ENCODE peak calls at places on chromosomes 5 and 9, in eight cellular contexts. One of them, this sample, is unnamed.

GRCh38 chr5:76371955-76372319 is 31.1 kb upstream of the IQGAP2 start:
- DNase-seq in uterus: no peak
- DNase-seq in endothelial cell: no peak
- DNase-seq in nephron progenitor cell: no peak
- DNase-seq in endodermal cell: no peak
- DNase-seq in OCI-LY7: no peak
- DNase-seq in HCT116: no peak
- DNase-seq in right lobe of liver: no peak
- DNase-seq in this sample: no peak

GRCh38 chr5:140966293-140967225 is at the start of gene PCDHAC2:
- DNase-seq in uterus: peak
- DNase-seq in endothelial cell: peak
- DNase-seq in nephron progenitor cell: peak
- DNase-seq in endodermal cell: peak
- DNase-seq in OCI-LY7: no peak
- DNase-seq in HCT116: peak
- DNase-seq in right lobe of liver: peak
- DNase-seq in this sample: no peak

GRCh38 chr9:83991355-83991754 is 10.8 kb downstream of the RMI1 start:
- DNase-seq in uterus: no peak
- DNase-seq in endothelial cell: no peak
- DNase-seq in nephron progenitor cell: no peak
- DNase-seq in endodermal cell: no peak
- DNase-seq in OCI-LY7: no peak
- DNase-seq in HCT116: no peak
- DNase-seq in right lobe of liver: no peak
- DNase-seq in this sample: no peak

GRCh38 chr9:93620041-93620506 is 43.7 kb downstream of the PHF2 start:
- DNase-seq in uterus: no peak
- DNase-seq in endothelial cell: no peak
- DNase-seq in nephron progenitor cell: no peak
- DNase-seq in endodermal cell: peak
- DNase-seq in OCI-LY7: no peak
- DNase-seq in HCT116: no peak
- DNase-seq in right lobe of liver: no peak
- DNase-seq in this sample: no peak

GRCh38 chr5:80566711-80567259 is 3.3 kb downstream of the ANKRD34B start:
- DNase-seq in uterus: no peak
- DNase-seq in endothelial cell: no peak
- DNase-seq in nephron progenitor cell: no peak
- DNase-seq in endodermal cell: no peak
- DNase-seq in OCI-LY7: no peak
- DNase-seq in HCT116: no peak
- DNase-seq in right lobe of liver: no peak
- DNase-seq in this sample: no peak

GRCh38 chr5:44885903-44886302 is 77.2 kb downstream of the MRPS30 start:
- DNase-seq in uterus: no peak
- DNase-seq in endothelial cell: no peak
- DNase-seq in nephron progenitor cell: no peak
- DNase-seq in endodermal cell: no peak
- DNase-seq in OCI-LY7: no peak
- DNase-seq in HCT116: no peak
- DNase-seq in right lobe of liver: no peak
- DNase-seq in this sample: peak

GRCh38 chr5:11873587-11873986 is 30.7 kb downstream of the CTNND2 start:
- DNase-seq in uterus: no peak
- DNase-seq in endothelial cell: no peak
- DNase-seq in nephron progenitor cell: no peak
- DNase-seq in endodermal cell: no peak
- DNase-seq in OCI-LY7: no peak
- DNase-seq in HCT116: no peak
- DNase-seq in right lobe of liver: no peak
- DNase-seq in this sample: no peak

GRCh38 chr5:97550164-97550563 is 367.1 kb upstream of the RIOK2 start:
- DNase-seq in uterus: no peak
- DNase-seq in endothelial cell: no peak
- DNase-seq in nephron progenitor cell: no peak
- DNase-seq in endodermal cell: no peak
- DNase-seq in OCI-LY7: no peak
- DNase-seq in HCT116: no peak
- DNase-seq in right lobe of liver: no peak
- DNase-seq in this sample: no peak

GRCh38 chr9:93041108-93041802 is 17.2 kb upstream of the SUSD3 start:
- DNase-seq in uterus: no peak
- DNase-seq in endothelial cell: no peak
- DNase-seq in nephron progenitor cell: no peak
- DNase-seq in endodermal cell: no peak
- DNase-seq in OCI-LY7: peak
- DNase-seq in HCT116: peak
- DNase-seq in right lobe of liver: no peak
- DNase-seq in this sample: peak

GRCh38 chr5:396715-397032 is 46.3 kb upstream of the EXOC3 start:
- DNase-seq in uterus: no peak
- DNase-seq in endothelial cell: no peak
- DNase-seq in nephron progenitor cell: no peak
- DNase-seq in endodermal cell: no peak
- DNase-seq in OCI-LY7: no peak
- DNase-seq in HCT116: no peak
- DNase-seq in right lobe of liver: no peak
- DNase-seq in this sample: no peak

GRCh38 chr5:159163027-159163699 is 46.2 kb downstream of the RNF145 start:
- DNase-seq in uterus: no peak
- DNase-seq in endothelial cell: no peak
- DNase-seq in nephron progenitor cell: no peak
- DNase-seq in endodermal cell: no peak
- DNase-seq in OCI-LY7: no peak
- DNase-seq in HCT116: peak
- DNase-seq in right lobe of liver: no peak
- DNase-seq in this sample: no peak

GRCh38 chr5:127957701-127958190 is 125.8 kb upstream of the SLC12A2 start:
- DNase-seq in uterus: no peak
- DNase-seq in endothelial cell: no peak
- DNase-seq in nephron progenitor cell: no peak
- DNase-seq in endodermal cell: no peak
- DNase-seq in OCI-LY7: no peak
- DNase-seq in HCT116: no peak
- DNase-seq in right lobe of liver: no peak
- DNase-seq in this sample: no peak

GRCh38 chr5:143040622-143041021 is 270.4 kb downstream of the ARHGAP26 start:
- DNase-seq in uterus: no peak
- DNase-seq in endothelial cell: no peak
- DNase-seq in nephron progenitor cell: no peak
- DNase-seq in endodermal cell: no peak
- DNase-seq in OCI-LY7: no peak
- DNase-seq in HCT116: no peak
- DNase-seq in right lobe of liver: no peak
- DNase-seq in this sample: no peak

GRCh38 chr5:131431794-131432193 is 167.9 kb downstream of the CDC42SE2 start:
- DNase-seq in uterus: no peak
- DNase-seq in endothelial cell: no peak
- DNase-seq in nephron progenitor cell: no peak
- DNase-seq in endodermal cell: no peak
- DNase-seq in OCI-LY7: no peak
- DNase-seq in HCT116: no peak
- DNase-seq in right lobe of liver: no peak
- DNase-seq in this sample: no peak

DNA sequence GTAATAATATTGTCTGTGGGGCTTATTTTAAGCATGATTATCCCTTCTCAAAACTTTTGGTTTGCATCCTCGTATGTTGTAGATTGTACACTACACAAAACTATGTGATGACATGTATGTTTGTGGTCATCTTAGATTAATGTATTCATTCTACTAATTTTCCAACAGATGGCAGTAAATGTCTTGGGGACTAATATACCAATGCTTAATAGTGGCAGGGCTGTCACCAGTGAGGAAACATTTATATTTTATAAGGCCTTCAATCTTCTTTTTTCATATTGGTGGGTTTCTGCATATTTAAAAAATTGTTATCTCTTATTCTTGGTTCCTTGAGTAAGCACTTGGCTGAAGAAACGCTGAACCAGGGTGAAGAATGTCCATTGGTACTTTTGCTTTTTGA is 530.4 kb downstream of the RASEF start:
- DNase-seq in uterus: no peak
- DNase-seq in endothelial cell: no peak
- DNase-seq in nephron progenitor cell: no peak
- DNase-seq in endodermal cell: no peak
- DNase-seq in OCI-LY7: no peak
- DNase-seq in HCT116: no peak
- DNase-seq in right lobe of liver: no peak
- DNase-seq in this sample: no peak
- TF ChIP-seq CTCF in uterus: peak
- TF ChIP-seq CTCF in endothelial cell: no peak
- TF ChIP-seq CTCF in nephron progenitor cell: no peak
- TF ChIP-seq CTCF in endodermal cell: peak
- TF ChIP-seq CTCF in OCI-LY7: peak
- TF ChIP-seq CTCF in HCT116: no peak
- TF ChIP-seq CTCF in right lobe of liver: peak
- TF ChIP-seq CTCF in this sample: no peak

DNA sequence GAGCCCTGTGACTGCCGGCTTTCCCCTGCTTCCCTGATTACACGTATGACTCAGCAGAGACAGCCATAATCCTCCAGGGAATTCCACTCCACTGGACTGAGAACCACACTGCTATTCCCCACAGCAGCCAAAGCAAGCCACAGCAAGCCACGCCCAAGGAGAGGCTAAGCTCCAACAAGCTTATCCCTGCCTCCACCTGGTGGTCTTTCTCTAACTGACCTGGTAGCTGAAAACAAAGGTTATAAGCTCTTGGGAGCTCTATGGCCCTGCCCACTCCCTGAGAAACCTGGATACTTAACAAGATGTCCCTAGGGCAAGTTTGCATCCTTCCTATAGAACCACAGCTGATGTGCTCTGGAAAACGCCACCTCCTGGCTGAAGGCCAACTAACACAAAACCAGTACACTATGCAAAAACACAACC is 613.7 kb upstream of the CDH18 start:
- DNase-seq in uterus: no peak
- DNase-seq in endothelial cell: no peak
- DNase-seq in nephron progenitor cell: no peak
- DNase-seq in endodermal cell: peak
- DNase-seq in OCI-LY7: no peak
- DNase-seq in HCT116: no peak
- DNase-seq in right lobe of liver: no peak
- DNase-seq in this sample: no peak
- TF ChIP-seq CTCF in uterus: no peak
- TF ChIP-seq CTCF in endothelial cell: no peak
- TF ChIP-seq CTCF in nephron progenitor cell: no peak
- TF ChIP-seq CTCF in endodermal cell: peak
- TF ChIP-seq CTCF in OCI-LY7: peak
- TF ChIP-seq CTCF in HCT116: no peak
- TF ChIP-seq CTCF in right lobe of liver: no peak
- TF ChIP-seq CTCF in this sample: no peak

DNA sequence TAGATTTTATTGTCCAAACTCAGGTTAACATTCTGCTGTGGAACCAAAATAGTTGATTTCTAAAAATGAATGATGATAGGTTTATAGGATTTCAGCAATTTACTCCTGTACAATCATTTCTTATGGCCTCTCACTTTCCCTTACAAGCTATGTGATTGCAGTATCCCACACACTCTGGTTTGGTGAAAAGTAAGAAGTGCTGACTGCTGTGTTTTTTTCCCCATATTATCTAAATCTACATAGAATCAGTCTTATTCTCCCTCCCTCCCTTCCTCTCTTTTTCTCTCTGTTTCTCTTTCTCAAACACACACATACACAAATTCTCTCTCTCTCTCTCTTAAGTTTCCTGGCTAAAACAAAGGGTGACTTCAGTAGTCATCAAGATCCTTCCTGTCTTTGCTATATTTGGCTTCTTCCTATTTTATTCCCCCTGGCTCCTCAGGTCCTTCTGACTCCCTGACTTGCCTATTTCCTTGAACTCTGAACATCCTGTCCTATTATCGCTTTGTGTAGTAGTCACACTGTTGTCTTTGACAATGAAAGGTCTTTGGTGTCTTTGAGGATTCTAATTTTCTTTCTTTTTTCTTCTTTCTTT is 55.9 kb upstream of the HAPLN1 start:
- DNase-seq in uterus: no peak
- DNase-seq in endothelial cell: no peak
- DNase-seq in nephron progenitor cell: no peak
- DNase-seq in endodermal cell: no peak
- DNase-seq in OCI-LY7: no peak
- DNase-seq in HCT116: no peak
- DNase-seq in right lobe of liver: no peak
- DNase-seq in this sample: no peak
- TF ChIP-seq CTCF in uterus: no peak
- TF ChIP-seq CTCF in endothelial cell: no peak
- TF ChIP-seq CTCF in nephron progenitor cell: no peak
- TF ChIP-seq CTCF in endodermal cell: no peak
- TF ChIP-seq CTCF in OCI-LY7: no peak
- TF ChIP-seq CTCF in HCT116: no peak
- TF ChIP-seq CTCF in right lobe of liver: no peak
- TF ChIP-seq CTCF in this sample: no peak

DNA sequence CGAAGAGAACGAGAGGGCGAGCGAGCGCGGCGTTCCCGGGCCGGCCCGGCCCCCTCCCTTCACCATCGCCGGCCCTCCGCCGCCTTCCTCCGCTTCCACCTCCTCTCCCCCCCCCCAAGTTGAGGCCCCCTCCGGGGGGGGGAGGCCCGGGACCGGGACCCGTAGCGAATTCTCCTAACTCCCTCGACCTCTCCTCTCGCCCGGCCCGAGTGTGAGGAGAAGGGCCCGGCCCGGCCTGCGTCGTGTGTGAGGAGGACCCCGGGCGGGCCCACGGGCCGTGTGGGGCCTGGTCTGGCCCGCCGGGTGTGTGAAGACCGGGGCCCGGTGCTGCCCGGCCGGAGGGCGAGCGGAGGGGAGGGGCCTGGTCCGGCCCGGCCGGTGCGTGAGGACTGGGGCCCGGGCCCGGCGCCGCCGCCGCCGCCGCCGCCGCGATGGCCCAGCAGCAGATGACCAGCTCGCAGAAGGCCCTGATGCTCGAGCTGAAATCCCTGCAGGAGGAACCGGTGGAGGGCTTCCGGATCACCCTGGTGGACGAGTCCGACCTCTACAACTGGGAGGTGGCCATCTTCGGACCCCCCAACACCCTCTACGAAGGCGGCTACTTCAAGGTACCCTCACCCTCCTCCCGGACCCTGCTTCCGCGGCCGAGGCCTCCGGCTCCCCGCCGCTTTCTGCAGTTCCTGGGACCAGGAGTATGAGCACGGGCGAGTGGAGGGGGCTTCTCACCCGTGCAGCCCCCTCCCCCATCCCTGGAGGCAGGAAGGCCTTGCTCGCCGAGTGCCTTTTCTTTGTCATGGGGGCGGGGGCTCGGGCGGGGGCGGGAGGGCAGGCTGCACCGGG is 587 bp downstream of the UBE2R2 start:
- DNase-seq in uterus: peak
- DNase-seq in endothelial cell: peak
- DNase-seq in nephron progenitor cell: peak
- DNase-seq in endodermal cell: peak
- DNase-seq in OCI-LY7: peak
- DNase-seq in HCT116: no peak
- DNase-seq in right lobe of liver: peak
- DNase-seq in this sample: peak
- TF ChIP-seq CTCF in uterus: no peak
- TF ChIP-seq CTCF in endothelial cell: no peak
- TF ChIP-seq CTCF in nephron progenitor cell: no peak
- TF ChIP-seq CTCF in endodermal cell: peak
- TF ChIP-seq CTCF in OCI-LY7: no peak
- TF ChIP-seq CTCF in HCT116: no peak
- TF ChIP-seq CTCF in right lobe of liver: no peak
- TF ChIP-seq CTCF in this sample: no peak